ENCODE peak calls at places on chromosomes 2 and 18, in four cellular contexts. G is DMS153, C is NCI-H2029 treated with DMSO at 0.1 percent for 48 hours, Y is NB4. P is an unnamed sample.
A peak's percentile ranks its signal among the peaks of the same experiment; 100 is the strongest.

GRCh38 chr2:74461187-74462053 is 3.2 kb downstream of the WBP1 start:
- DNase-seq in G (no peak), C (no peak), Y (peak; percentile 56), P (no peak)

GRCh38 chr2:207561386-207562080 is 31.8 kb downstream of the CREB1 start:
- DNase-seq in C (no peak), Y (no peak), G (no peak), P (no peak)

GRCh38 chr18:5894613-5895299 is 566 bp downstream of the TMEM200C start:
- DNase-seq in C (no peak), G (no peak), Y (no peak), P (no peak)

GRCh38 chr2:225379861-225380260 is 19.6 kb upstream of the NYAP2 start:
- DNase-seq in Y (no peak), C (no peak), G (peak; percentile 71), P (no peak)

GRCh38 chr2:38515155-38516074 is 87.3 kb downstream of the HNRNPLL start:
- DNase-seq in G (no peak), C (no peak), Y (peak; percentile 87), P (peak; percentile 35)

GRCh38 chr2:188324067-188324466 is 32.4 kb downstream of the GULP1 start:
- DNase-seq in C (no peak), Y (no peak), G (no peak), P (no peak)

GRCh38 chr18:63147973-63148372 is 171.6 kb downstream of the BCL2 start:
- DNase-seq in C (no peak), Y (no peak), G (no peak), P (no peak)

GRCh38 chr2:241859017-241859435 is 332 bp upstream of the PDCD1 start:
- DNase-seq in Y (no peak), C (no peak), G (no peak), P (no peak)

GRCh38 chr2:129904532-129905446 is 74.7 kb upstream of the RAB6C start:
- DNase-seq in G (peak; percentile 62), Y (no peak), C (peak; percentile 12), P (no peak)

GRCh38 chr2:53058526-53058925 is 709.1 kb upstream of the CHAC2 start:
- DNase-seq in G (no peak), Y (no peak), C (no peak), P (no peak)

GRCh38 chr2:128435576-128436497 is 117.2 kb upstream of the HS6ST1 start:
- DNase-seq in Y (peak; percentile 67), C (no peak), G (no peak), P (no peak)

GRCh38 chr2:184814428-184814827 is 216.1 kb downstream of the ZNF804A start:
- DNase-seq in C (no peak), G (no peak), Y (no peak), P (no peak)

GRCh38 chr18:6722680-6723079 is 6.8 kb upstream of the ARHGAP28 start:
- DNase-seq in Y (no peak), C (no peak), G (no peak), P (no peak)

GRCh38 chr2:62410926-62411456 is 95.0 kb downstream of the TMEM17 start:
- DNase-seq in Y (no peak), C (no peak), G (no peak), P (no peak)

GRCh38 chr2:28606986-28607441 is 111.2 kb downstream of the PLB1 start:
- DNase-seq in Y (peak; percentile 55), C (no peak), G (no peak), P (no peak)

GRCh38 chr2:223952280-223952968 is 4.8 kb upstream of the MRPL44 start:
- DNase-seq in G (peak; percentile 4), Y (no peak), C (no peak), P (no peak)

GRCh38 chr2:127157651-127158460 is 50.9 kb upstream of the BIN1 start:
- DNase-seq in C (no peak), Y (peak; percentile 52), G (no peak), P (no peak)

P was measured in KBM-7.